ENCODE peak calls at places on chromosomes 1 and 21, in six cellular contexts. I is NB4; U is stimulated activated CD8-positive, alpha-beta memory T cell treated with anti-CD3 and anti-CD28 coated beads, Interleukin-4, amount 100 ng/mL, for 24 hours; H is T-helper 2 cell; K is iPS-NIHi11; R is tibial artery. N is an unnamed sample.

GRCh38 chr1:19957779-19958178 is 21.6 kb downstream of the PLA2G2A start:
- DNase-seq in I (no peak), K (peak), H (no peak), U (no peak), R (no peak), N (no peak)

GRCh38 chr1:199685369-199685768 is 342.1 kb upstream of the NR5A2 start:
- DNase-seq in I (no peak), R (no peak), K (no peak), H (no peak), U (no peak), N (no peak)

GRCh38 chr1:12148160-12148957 is 18.4 kb upstream of the TNFRSF1B start:
- DNase-seq in I (peak), U (no peak), H (no peak), K (no peak), R (no peak), N (peak)

GRCh38 chr1:186792870-186793581 is 35.7 kb upstream of the PLA2G4A start:
- DNase-seq in R (no peak), U (no peak), H (no peak), K (no peak), I (peak), N (no peak)

GRCh38 chr1:43524804-43525203 is 5.9 kb upstream of the PTPRF start:
- DNase-seq in I (no peak), U (no peak), R (no peak), K (no peak), H (no peak), N (peak)

GRCh38 chr1:247448107-247448778 is 9.7 kb downstream of the OR2B11 start:
- DNase-seq in U (peak), I (no peak), K (peak), H (no peak), R (no peak), N (peak)

GRCh38 chr1:113677250-113678158 is 81.8 kb downstream of the PHTF1 start:
- DNase-seq in H (no peak), K (peak), R (no peak), U (no peak), I (peak), N (peak)

GRCh38 chr1:95007687-95008086 is 65.1 kb downstream of the ALG14 start:
- DNase-seq in H (no peak), R (no peak), I (no peak), U (no peak), K (no peak), N (no peak)

GRCh38 chr21:36504067-36505058 is 24.4 kb upstream of the CLDN14 start:
- DNase-seq in K (no peak), H (no peak), U (no peak), R (no peak), I (peak), N (peak)

GRCh38 chr21:45011426-45011825 is 63.0 kb upstream of the ADARB1 start:
- DNase-seq in H (peak), K (no peak), R (no peak), I (no peak), U (no peak), N (no peak)

GRCh38 chr1:178706467-178706866 is 18.6 kb upstream of the RALGPS2 start:
- DNase-seq in R (no peak), K (no peak), I (peak), H (no peak), U (no peak), N (no peak)

N was measured in OCI-M1.